ENCODE peak calls at places on chromosome 7, in eight cellular contexts. One of them, this sample, is unnamed.

GRCh38 chr7:139825666-139826290 is 3.3 kb upstream of the TBXAS1 start:
- DNase-seq in Kasumi-1: peak
- DNase-seq in GM13976: no peak
- DNase-seq in nephron progenitor cell: no peak
- DNase-seq in iris pigment epithelial cell: peak
- DNase-seq in foreskin fibroblast: peak
- DNase-seq in astrocyte of the spinal cord: peak
- DNase-seq in dermis microvascular lymphatic vessel endothelial cell: peak
- DNase-seq in this sample: no peak

GRCh38 chr7:142767451-142767850 is 3.3 kb upstream of the PRSS2 start:
- DNase-seq in GM13976: no peak
- DNase-seq in nephron progenitor cell: no peak
- DNase-seq in foreskin fibroblast: no peak
- DNase-seq in astrocyte of the spinal cord: no peak
- DNase-seq in Kasumi-1: no peak
- DNase-seq in iris pigment epithelial cell: no peak
- DNase-seq in dermis microvascular lymphatic vessel endothelial cell: no peak
- DNase-seq in this sample: no peak

GRCh38 chr7:42414028-42414427 is 177.0 kb upstream of the GLI3 start:
- DNase-seq in GM13976: no peak
- DNase-seq in Kasumi-1: no peak
- DNase-seq in nephron progenitor cell: no peak
- DNase-seq in dermis microvascular lymphatic vessel endothelial cell: no peak
- DNase-seq in foreskin fibroblast: no peak
- DNase-seq in iris pigment epithelial cell: no peak
- DNase-seq in astrocyte of the spinal cord: no peak
- DNase-seq in this sample: no peak

GRCh38 chr7:77209479-77210139 is 10.0 kb upstream of the FGL2 start:
- DNase-seq in Kasumi-1: no peak
- DNase-seq in iris pigment epithelial cell: no peak
- DNase-seq in GM13976: no peak
- DNase-seq in astrocyte of the spinal cord: no peak
- DNase-seq in nephron progenitor cell: no peak
- DNase-seq in dermis microvascular lymphatic vessel endothelial cell: no peak
- DNase-seq in foreskin fibroblast: no peak
- DNase-seq in this sample: no peak

GRCh38 chr7:112573302-112574039 is 92.7 kb downstream of the LSMEM1 start:
- DNase-seq in iris pigment epithelial cell: peak
- DNase-seq in GM13976: no peak
- DNase-seq in dermis microvascular lymphatic vessel endothelial cell: no peak
- DNase-seq in Kasumi-1: no peak
- DNase-seq in foreskin fibroblast: no peak
- DNase-seq in nephron progenitor cell: no peak
- DNase-seq in astrocyte of the spinal cord: peak
- DNase-seq in this sample: no peak

GRCh38 chr7:4549681-4550080 is 132.4 kb upstream of the FOXK1 start:
- DNase-seq in GM13976: no peak
- DNase-seq in astrocyte of the spinal cord: no peak
- DNase-seq in dermis microvascular lymphatic vessel endothelial cell: no peak
- DNase-seq in iris pigment epithelial cell: no peak
- DNase-seq in nephron progenitor cell: no peak
- DNase-seq in foreskin fibroblast: no peak
- DNase-seq in Kasumi-1: no peak
- DNase-seq in this sample: no peak

GRCh38 chr7:76149847-76150691 is 51.6 kb upstream of the SRRM3 start:
- DNase-seq in dermis microvascular lymphatic vessel endothelial cell: no peak
- DNase-seq in GM13976: peak
- DNase-seq in nephron progenitor cell: no peak
- DNase-seq in foreskin fibroblast: no peak
- DNase-seq in astrocyte of the spinal cord: no peak
- DNase-seq in Kasumi-1: no peak
- DNase-seq in iris pigment epithelial cell: no peak
- DNase-seq in this sample: no peak

GRCh38 chr7:30922596-30922995 is 10.9 kb downstream of the AQP1 start:
- DNase-seq in Kasumi-1: no peak
- DNase-seq in astrocyte of the spinal cord: no peak
- DNase-seq in dermis microvascular lymphatic vessel endothelial cell: no peak
- DNase-seq in foreskin fibroblast: no peak
- DNase-seq in GM13976: no peak
- DNase-seq in nephron progenitor cell: peak
- DNase-seq in iris pigment epithelial cell: no peak
- DNase-seq in this sample: peak

GRCh38 chr7:18895456-18895855 is 222.0 kb downstream of the TWIST1 start:
- DNase-seq in Kasumi-1: no peak
- DNase-seq in nephron progenitor cell: no peak
- DNase-seq in foreskin fibroblast: peak
- DNase-seq in dermis microvascular lymphatic vessel endothelial cell: peak
- DNase-seq in GM13976: no peak
- DNase-seq in iris pigment epithelial cell: peak
- DNase-seq in astrocyte of the spinal cord: peak
- DNase-seq in this sample: no peak